ENCODE peak calls at places on chromosome 13, in seven cellular contexts. O is EH, L is kidney glomerular epithelial cell, H is foreskin melanocyte, U is tibial nerve, X is K562, Q is amygdala. W is an unnamed sample.

GRCh38 chr13:72585254-72585653 is 142.2 kb downstream of the MZT1 start:
- DNase-seq in O (no peak), Q (no peak), H (no peak), L (no peak), U (no peak), X (no peak), W (no peak)

GRCh38 chr13:40755082-40755755 is 15.8 kb downstream of the MRPS31 start:
- DNase-seq in L (no peak), O (no peak), H (no peak), X (no peak), Q (no peak), U (no peak), W (no peak)

GRCh38 chr13:97403893-97404683 is 29.9 kb upstream of the RAP2A start:
- DNase-seq in X (no peak), L (no peak), O (peak; percentile 69), U (no peak), H (no peak), Q (no peak), W (no peak)

GRCh38 chr13:105948143-105948542 is 587.3 kb downstream of the EFNB2 start:
- DNase-seq in O (no peak), U (no peak), X (no peak), L (no peak), Q (no peak), H (no peak), W (no peak)

GRCh38 chr13:45238945-45239795 is 38.3 kb upstream of the KCTD4 start:
- DNase-seq in O (peak; percentile 67), U (no peak), Q (no peak), H (no peak), L (no peak), X (no peak), W (no peak)

GRCh38 chr13:40187324-40187795 is 479.1 kb downstream of the FOXO1 start:
- DNase-seq in Q (no peak), H (no peak), X (no peak), O (no peak), L (no peak), U (no peak), W (no peak)

GRCh38 chr13:111917901-111918300 is 149.0 kb upstream of the SOX1 start:
- DNase-seq in Q (no peak), O (no peak), U (no peak), H (no peak), X (no peak), L (no peak), W (no peak)

GRCh38 chr13:28542804-28543203 is 47.9 kb upstream of the FLT1 start:
- DNase-seq in X (no peak), L (no peak), O (no peak), U (no peak), Q (no peak), H (no peak), W (no peak)

GRCh38 chr13:84653915-84654534 is 771.8 kb upstream of the SLITRK1 start:
- DNase-seq in O (no peak), H (no peak), X (no peak), L (no peak), Q (no peak), U (no peak), W (no peak)

GRCh38 chr13:33520480-33520839 is 234.9 kb upstream of the STARD13 start:
- DNase-seq in Q (no peak), X (no peak), H (no peak), O (no peak), L (no peak), U (no peak), W (no peak)

GRCh38 chr13:106382569-106382968 is 152.9 kb downstream of the EFNB2 start:
- DNase-seq in H (no peak), L (no peak), Q (no peak), O (no peak), X (no peak), U (no peak), W (no peak)

GRCh38 chr13:35854286-35854685 is 276.9 kb downstream of the DCLK1 start:
- DNase-seq in O (no peak), Q (no peak), X (no peak), U (no peak), L (no peak), H (no peak), W (no peak)

GRCh38 chr13:99652901-99653300 is 151.6 kb downstream of the TM9SF2 start:
- DNase-seq in O (no peak), X (no peak), U (no peak), H (no peak), L (no peak), Q (no peak), W (no peak)

GRCh38 chr13:76622336-76623045 is 263.7 kb downstream of the KCTD12 start:
- DNase-seq in Q (no peak), U (peak; percentile 59), X (no peak), L (no peak), H (no peak), O (no peak), W (no peak)

GRCh38 chr13:99871249-99871898 is 100.2 kb downstream of the ZIC5 start:
- DNase-seq in Q (no peak), L (no peak), H (no peak), U (no peak), O (no peak), X (no peak), W (peak; percentile 18)

GRCh38 chr13:91668844-91669495 is 270.5 kb downstream of the GPC5 start:
- DNase-seq in L (no peak), H (no peak), O (no peak), Q (no peak), U (no peak), X (no peak), W (no peak)

GRCh38 chr13:105814219-105814901 is 721.1 kb downstream of the EFNB2 start:
- DNase-seq in U (no peak), O (no peak), H (no peak), Q (no peak), L (peak; percentile 26), X (no peak), W (peak; percentile 8)

GRCh38 chr13:34731486-34731885 is 210.6 kb upstream of the NBEA start:
- DNase-seq in O (peak; percentile 8), X (no peak), L (no peak), Q (no peak), U (no peak), H (no peak), W (no peak)

GRCh38 chr13:114219406-114219805 is 15.3 kb upstream of the CDC16 start:
- DNase-seq in H (no peak), U (no peak), Q (no peak), X (no peak), L (no peak), O (no peak), W (no peak)

GRCh38 chr13:35860661-35861060 is 270.5 kb downstream of the DCLK1 start:
- DNase-seq in L (no peak), Q (no peak), H (no peak), O (no peak), U (no peak), X (no peak), W (no peak)

GRCh38 chr13:97411894-97412460 is 22.0 kb upstream of the RAP2A start:
- DNase-seq in L (no peak), H (no peak), U (no peak), X (no peak), Q (no peak), O (no peak), W (no peak)

GRCh38 chr13:66803013-66803739 is 427.0 kb downstream of the PCDH9 start:
- DNase-seq in U (no peak), H (no peak), L (no peak), X (no peak), Q (no peak), O (no peak), W (no peak)

GRCh38 chr13:22220186-22221160 is 549.6 kb downstream of the FGF9 start:
- DNase-seq in X (no peak), H (no peak), U (no peak), L (no peak), O (no peak), Q (no peak), W (no peak)

GRCh38 chr13:52780092-52780491 is 40.5 kb upstream of the CNMD start:
- DNase-seq in X (no peak), Q (no peak), U (no peak), H (no peak), O (no peak), L (no peak), W (no peak)

W was measured in NCI-H1436.